ENCODE peak calls at places on chromosomes 3 and 15, in six cellular contexts. I is CD4-positive, alpha-beta memory T cell; G is adrenal gland; D is dorsolateral prefrontal cortex; T is right lobe of liver; J is GM23338. P is an unnamed sample.

GRCh38 chr15:60538129-60538528 is 59.2 kb upstream of the ICE2 start:
- DNase-seq in D (no peak), G (no peak), T (no peak), I (no peak), J (no peak), P (no peak)

GRCh38 chr15:25882466-25882865 is 19.3 kb upstream of the ATP10A start:
- DNase-seq in T (no peak), G (no peak), D (no peak), I (no peak), J (no peak), P (no peak)

GRCh38 chr3:176522436-176522835 is 674.8 kb downstream of the TBL1XR1 start:
- DNase-seq in J (no peak), T (no peak), G (no peak), I (no peak), D (no peak), P (no peak)

GRCh38 chr15:95757171-95757570 is 573.3 kb upstream of the NR2F2 start:
- DNase-seq in G (no peak), D (no peak), T (no peak), J (no peak), I (no peak), P (no peak)

GRCh38 chr3:61443886-61444285 is 117.5 kb upstream of the PTPRG start:
- DNase-seq in J (no peak), I (no peak), T (no peak), D (no peak), G (no peak), P (no peak)

GRCh38 chr3:99128740-99129505 is 227.4 kb upstream of the DCBLD2 start:
- DNase-seq in D (no peak), G (peak), I (no peak), T (no peak), J (no peak), P (no peak)

GRCh38 chr3:179069762-179070390 is 1.7 kb downstream of the ZMAT3 start:
- DNase-seq in J (no peak), D (no peak), I (no peak), T (no peak), G (no peak), P (no peak)

GRCh38 chr15:62928996-62929350 is 113.6 kb upstream of the TPM1 start:
- DNase-seq in D (no peak), T (no peak), G (no peak), J (no peak), I (no peak), P (no peak)

GRCh38 chr15:31251165-31251564 is 75.5 kb upstream of the KLF13 start:
- DNase-seq in T (no peak), D (no peak), J (no peak), G (no peak), I (no peak), P (no peak)

GRCh38 chr3:127690823-127691452 is 18.2 kb downstream of the ABTB1 start:
- DNase-seq in G (peak), T (peak), I (no peak), D (peak), J (peak), P (peak)

GRCh38 chr3:9781978-9782575 is 10.2 kb downstream of the TADA3 start:
- DNase-seq in D (no peak), J (no peak), T (no peak), I (no peak), G (no peak), P (no peak)

GRCh38 chr3:12370758-12371157 is 81.9 kb downstream of the PPARG start:
- DNase-seq in D (no peak), I (no peak), J (peak), T (no peak), G (no peak), P (no peak)

GRCh38 chr3:82761858-82762257 is 1000.4 kb upstream of the GBE1 start:
- DNase-seq in G (no peak), T (no peak), I (no peak), J (no peak), D (no peak), P (no peak)

GRCh38 chr3:155743616-155744015 is 1.3 kb downstream of the PLCH1 start:
- DNase-seq in D (no peak), T (no peak), I (peak), J (no peak), G (no peak), P (no peak)

GRCh38 chr3:63855333-63855940 is 8.2 kb downstream of the THOC7 start:
- DNase-seq in G (no peak), T (no peak), I (no peak), D (no peak), J (peak), P (no peak)

GRCh38 chr3:48650723-48651122 is 12.0 kb downstream of the CELSR3 start:
- DNase-seq in D (no peak), T (no peak), J (no peak), G (no peak), I (no peak), P (no peak)

GRCh38 chr3:111285691-111286090 is 214.1 kb downstream of the NECTIN3 start:
- DNase-seq in D (no peak), T (no peak), G (no peak), I (no peak), J (no peak), P (no peak)

GRCh38 chr15:52143862-52144261 is 31.3 kb upstream of the BCL2L10 start:
- DNase-seq in J (peak), I (no peak), D (no peak), T (no peak), G (peak), P (no peak)

GRCh38 chr3:141302364-141303141 is 65.8 kb upstream of the ZBTB38 start:
- DNase-seq in T (no peak), D (no peak), I (no peak), J (no peak), G (peak), P (no peak)

GRCh38 chr15:20356444-20357138 is 185.0 kb downstream of the GOLGA6L6 start:
- DNase-seq in D (peak), J (peak), I (peak), G (peak), T (peak), P (peak)

DNA sequence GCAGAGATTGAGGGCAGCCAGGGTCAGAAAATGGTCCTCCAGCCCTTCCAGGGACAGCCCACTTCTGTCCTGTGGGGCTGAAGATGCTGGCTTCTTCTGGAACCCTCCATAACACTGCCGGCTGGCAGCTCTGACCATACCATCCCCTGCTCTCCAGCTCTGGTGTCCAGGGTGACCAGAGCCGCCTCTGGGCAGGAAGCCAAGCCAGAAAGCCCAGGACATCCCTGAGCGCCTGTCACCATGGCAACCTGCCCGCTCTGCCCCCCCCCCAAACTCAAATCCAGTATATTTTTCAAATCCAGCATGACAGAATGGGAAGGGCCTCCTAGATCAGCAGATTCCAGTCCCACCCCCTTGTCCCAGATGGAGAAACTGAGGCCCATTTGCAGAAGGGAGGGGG is 420 bp upstream of the TMIE start:
- DNase-seq in T (no peak), G (peak), J (no peak), D (no peak), I (no peak), P (no peak)
- H3K4me3 ChIP-seq in T (no peak), G (no peak), J (peak), D (peak), I (no peak), P (peak)

DNA sequence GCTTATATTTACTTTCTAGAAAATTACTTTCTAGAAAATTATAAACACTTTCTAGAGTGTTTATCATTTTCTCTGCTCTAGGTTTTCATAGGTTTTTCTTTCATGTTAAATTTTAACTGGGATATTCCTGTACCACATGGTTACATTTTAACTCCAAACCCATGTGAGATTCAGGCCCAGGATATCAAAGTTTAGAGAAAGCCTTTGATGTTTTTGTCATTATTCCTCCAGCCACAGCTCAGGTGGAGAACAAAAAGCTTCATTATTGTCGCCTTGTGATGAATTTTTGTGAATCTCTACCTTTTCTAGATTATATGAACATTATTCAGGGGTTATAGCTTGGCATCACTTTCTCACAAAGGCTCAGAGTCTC is 816.0 kb downstream of the SQOR start:
- DNase-seq in D (no peak), T (no peak), I (no peak), J (no peak), G (no peak), P (no peak)
- H3K27ac ChIP-seq in D (no peak), T (no peak), I (no peak), J (no peak), G (no peak), P (no peak)

GRCh38 chr3:192887701-192888100 is 30.0 kb downstream of the MB21D2 start:
- DNase-seq in D (no peak), J (peak), T (no peak), G (no peak), I (no peak), P (no peak)

GRCh38 chr3:192890348-192891335 is 27.0 kb downstream of the MB21D2 start:
- DNase-seq in G (no peak), T (no peak), I (no peak), D (no peak), J (no peak), P (no peak)

GRCh38 chr3:192887047-192887446 is 30.6 kb downstream of the MB21D2 start:
- DNase-seq in I (no peak), D (no peak), J (no peak), G (no peak), T (no peak), P (no peak)

GRCh38 chr3:192889694-192890093 is 28.0 kb downstream of the MB21D2 start:
- DNase-seq in J (no peak), G (no peak), D (no peak), I (no peak), T (no peak), P (no peak)

GRCh38 chr3:192888121-192888520 is 29.5 kb downstream of the MB21D2 start:
- DNase-seq in I (no peak), D (no peak), J (no peak), G (no peak), T (no peak), P (no peak)
- H3K4me3 ChIP-seq in I (no peak), D (no peak), J (no peak), G (no peak), T (no peak), P (no peak)

DNA sequence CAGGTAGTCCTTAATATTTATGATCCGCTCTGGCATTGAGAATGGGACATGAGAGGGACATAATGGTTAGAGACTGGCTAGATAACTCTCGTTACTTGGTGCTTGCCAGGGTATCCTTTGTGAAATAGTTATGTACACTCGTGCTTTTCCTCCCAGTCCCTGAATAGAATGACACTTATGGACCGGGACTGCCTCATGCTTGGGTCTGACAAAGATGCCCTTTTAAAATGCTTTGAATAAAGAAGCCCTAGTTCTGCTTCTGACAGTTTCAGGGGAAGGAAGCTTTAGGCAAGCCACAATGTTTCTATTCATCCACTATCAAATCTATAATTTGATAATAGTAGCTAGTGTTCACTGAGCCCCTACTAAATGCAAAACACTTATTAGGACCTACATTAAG is 29.4 kb downstream of the POLR2M start:
- DNase-seq in D (no peak), G (no peak), T (no peak), J (no peak), I (no peak), P (no peak)
- H3K27ac ChIP-seq in D (peak), G (no peak), T (no peak), J (no peak), I (no peak), P (no peak)

DNA sequence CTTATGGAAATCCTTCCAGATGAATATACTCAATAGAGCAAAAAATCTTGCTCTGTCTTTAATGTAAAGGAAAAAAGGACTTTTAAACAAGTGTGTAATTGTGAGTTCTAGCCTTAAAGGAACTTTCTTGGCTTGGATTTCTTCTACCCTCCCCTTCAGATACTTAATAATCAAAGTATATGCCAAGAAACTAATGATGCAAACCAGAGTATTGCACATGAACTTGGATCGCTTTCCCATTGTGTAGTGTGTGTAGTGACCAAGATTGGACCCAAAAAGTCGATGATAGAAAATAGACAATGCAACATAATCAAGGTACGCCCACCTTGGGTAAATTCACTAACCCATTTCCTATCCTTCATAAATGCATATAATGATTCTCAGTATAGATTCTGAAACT is 123.9 kb downstream of the TIGIT start:
- DNase-seq in G (no peak), D (no peak), J (no peak), I (no peak), T (no peak), P (no peak)
- H3K4me3 ChIP-seq in G (no peak), D (no peak), J (no peak), I (no peak), T (no peak), P (no peak)

DNA sequence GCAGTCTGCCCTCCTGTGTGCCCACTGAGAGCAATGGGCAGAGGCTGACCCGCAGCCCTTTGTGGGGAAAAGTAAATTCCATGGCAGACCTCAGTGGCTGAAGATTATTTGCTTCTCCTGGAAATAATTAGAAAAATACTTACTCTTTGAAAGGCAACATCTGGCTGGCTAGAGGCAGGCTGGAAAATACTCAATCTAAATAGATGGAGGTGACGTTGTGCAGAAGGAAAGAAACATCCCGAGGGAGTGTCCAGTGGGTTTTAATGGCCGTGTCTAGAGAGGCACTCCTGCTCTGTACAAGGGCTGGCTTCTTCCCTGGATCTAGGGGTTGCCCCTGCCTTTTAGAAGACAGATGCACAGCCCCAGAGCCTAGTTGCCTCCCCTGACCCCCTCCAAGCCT is 27.2 kb downstream of the CGNL1 start:
- DNase-seq in G (no peak), D (no peak), J (no peak), T (no peak), I (no peak), P (no peak)
- H3K27ac ChIP-seq in G (no peak), D (no peak), J (peak), T (no peak), I (no peak), P (no peak)